ENCODE peak calls at places on chromosomes 12 and 14, in eight cellular contexts. One of them, this sample, is unnamed.
A peak's percentile ranks its signal among the peaks of the same experiment; 100 is the strongest.

GRCh38 chr14:93764211-93764659 is 24.1 kb downstream of the PRIMA1 start:
- DNase-seq in pancreas: no peak
- DNase-seq in left ventricle myocardium inferior: peak; percentile 39
- DNase-seq in trophoblast cell: no peak
- DNase-seq in endothelial cell of umbilical vein: no peak
- DNase-seq in cardiac muscle cell: peak; percentile 13
- DNase-seq in SJSA1: no peak
- DNase-seq in body of pancreas: no peak
- DNase-seq in this sample: no peak

GRCh38 chr12:3965096-3965495 is 91.9 kb upstream of the PARP11 start:
- DNase-seq in pancreas: no peak
- DNase-seq in left ventricle myocardium inferior: no peak
- DNase-seq in trophoblast cell: peak; percentile 33
- DNase-seq in endothelial cell of umbilical vein: no peak
- DNase-seq in cardiac muscle cell: no peak
- DNase-seq in SJSA1: peak; percentile 11
- DNase-seq in body of pancreas: no peak
- DNase-seq in this sample: no peak

GRCh38 chr12:39902823-39903222 is 203.1 kb downstream of the SLC2A13 start:
- DNase-seq in pancreas: no peak
- DNase-seq in left ventricle myocardium inferior: no peak
- DNase-seq in trophoblast cell: no peak
- DNase-seq in endothelial cell of umbilical vein: peak; percentile 60
- DNase-seq in cardiac muscle cell: peak; percentile 28
- DNase-seq in SJSA1: no peak
- DNase-seq in body of pancreas: no peak
- DNase-seq in this sample: no peak

GRCh38 chr12:85794551-85794950 is 41.7 kb downstream of the RASSF9 start:
- DNase-seq in pancreas: no peak
- DNase-seq in left ventricle myocardium inferior: no peak
- DNase-seq in trophoblast cell: no peak
- DNase-seq in endothelial cell of umbilical vein: no peak
- DNase-seq in cardiac muscle cell: peak; percentile 10
- DNase-seq in SJSA1: no peak
- DNase-seq in body of pancreas: no peak
- DNase-seq in this sample: no peak

GRCh38 chr12:116665666-116666304 is 72.1 kb downstream of the SPRING1 start:
- DNase-seq in pancreas: no peak
- DNase-seq in left ventricle myocardium inferior: no peak
- DNase-seq in trophoblast cell: no peak
- DNase-seq in endothelial cell of umbilical vein: no peak
- DNase-seq in cardiac muscle cell: no peak
- DNase-seq in SJSA1: no peak
- DNase-seq in body of pancreas: no peak
- DNase-seq in this sample: no peak

GRCh38 chr14:39097159-39097558 is 5.9 kb downstream of the SEC23A start:
- DNase-seq in pancreas: no peak
- DNase-seq in left ventricle myocardium inferior: no peak
- DNase-seq in trophoblast cell: peak; percentile 69
- DNase-seq in endothelial cell of umbilical vein: peak; percentile 60
- DNase-seq in cardiac muscle cell: peak; percentile 61
- DNase-seq in SJSA1: no peak
- DNase-seq in body of pancreas: no peak
- DNase-seq in this sample: no peak

GRCh38 chr12:51819851-51820720 is 28.4 kb downstream of the FIGNL2 start:
- DNase-seq in pancreas: no peak
- DNase-seq in left ventricle myocardium inferior: peak; percentile 36
- DNase-seq in trophoblast cell: no peak
- DNase-seq in endothelial cell of umbilical vein: no peak
- DNase-seq in cardiac muscle cell: no peak
- DNase-seq in SJSA1: no peak
- DNase-seq in body of pancreas: peak; percentile 29
- DNase-seq in this sample: peak; percentile 56

GRCh38 chr12:49791700-49792099 is 36.5 kb downstream of the NCKAP5L start:
- DNase-seq in pancreas: no peak
- DNase-seq in left ventricle myocardium inferior: no peak
- DNase-seq in trophoblast cell: no peak
- DNase-seq in endothelial cell of umbilical vein: no peak
- DNase-seq in cardiac muscle cell: no peak
- DNase-seq in SJSA1: no peak
- DNase-seq in body of pancreas: no peak
- DNase-seq in this sample: no peak

GRCh38 chr14:96509457-96510090 is 7.4 kb downstream of the PAPOLA start:
- DNase-seq in pancreas: no peak
- DNase-seq in left ventricle myocardium inferior: no peak
- DNase-seq in trophoblast cell: no peak
- DNase-seq in endothelial cell of umbilical vein: no peak
- DNase-seq in cardiac muscle cell: no peak
- DNase-seq in SJSA1: no peak
- DNase-seq in body of pancreas: no peak
- DNase-seq in this sample: no peak

GRCh38 chr14:96512602-96513397 is 10.6 kb downstream of the PAPOLA start:
- DNase-seq in pancreas: no peak
- DNase-seq in left ventricle myocardium inferior: no peak
- DNase-seq in trophoblast cell: no peak
- DNase-seq in endothelial cell of umbilical vein: no peak
- DNase-seq in cardiac muscle cell: no peak
- DNase-seq in SJSA1: no peak
- DNase-seq in body of pancreas: no peak
- DNase-seq in this sample: no peak

GRCh38 chr14:96512122-96512521 is 9.9 kb downstream of the PAPOLA start:
- DNase-seq in pancreas: no peak
- DNase-seq in left ventricle myocardium inferior: no peak
- DNase-seq in trophoblast cell: no peak
- DNase-seq in endothelial cell of umbilical vein: no peak
- DNase-seq in cardiac muscle cell: no peak
- DNase-seq in SJSA1: no peak
- DNase-seq in body of pancreas: no peak
- DNase-seq in this sample: no peak

GRCh38 chr14:96511146-96511545 is 9.0 kb downstream of the PAPOLA start:
- DNase-seq in pancreas: no peak
- DNase-seq in left ventricle myocardium inferior: no peak
- DNase-seq in trophoblast cell: no peak
- DNase-seq in endothelial cell of umbilical vein: no peak
- DNase-seq in cardiac muscle cell: no peak
- DNase-seq in SJSA1: no peak
- DNase-seq in body of pancreas: no peak
- DNase-seq in this sample: no peak

DNA sequence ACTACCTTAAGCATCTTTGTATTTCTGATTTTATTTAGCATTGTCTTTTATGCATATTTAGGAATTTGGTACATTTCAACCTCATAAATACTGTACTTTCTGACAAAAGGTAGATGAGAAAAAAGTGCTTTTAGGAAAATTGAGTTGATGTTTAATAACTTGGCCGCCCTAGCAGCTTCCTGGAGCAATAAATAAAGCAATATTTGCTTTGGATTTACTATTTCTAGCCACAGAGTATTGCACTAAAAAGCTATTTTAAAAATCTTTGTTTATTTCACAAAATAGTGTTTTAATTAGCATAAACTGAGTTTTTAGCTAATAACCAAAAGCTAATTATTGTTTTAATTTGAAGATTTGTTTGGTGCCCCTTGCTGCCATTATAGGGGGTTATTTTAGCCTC is 9.5 kb downstream of the PAPOLA start:
- DNase-seq in pancreas: no peak
- DNase-seq in left ventricle myocardium inferior: no peak
- DNase-seq in trophoblast cell: no peak
- DNase-seq in endothelial cell of umbilical vein: no peak
- DNase-seq in cardiac muscle cell: no peak
- DNase-seq in SJSA1: no peak
- DNase-seq in body of pancreas: no peak
- DNase-seq in this sample: no peak
- H3K27ac ChIP-seq in pancreas: no peak overlapping the region
- H3K27ac ChIP-seq in left ventricle myocardium inferior: no peak overlapping the region
- H3K27ac ChIP-seq in trophoblast cell: no peak overlapping the region
- H3K27ac ChIP-seq in endothelial cell of umbilical vein: no peak overlapping the region
- H3K27ac ChIP-seq in cardiac muscle cell: no peak overlapping the region
- H3K27ac ChIP-seq in SJSA1: no peak overlapping the region
- H3K27ac ChIP-seq in body of pancreas: peak overlapping the region; percentile 36
- H3K27ac ChIP-seq in this sample: no peak overlapping the region

GRCh38 chr12:112102127-112102526 is 6.5 kb downstream of the NAA25 start:
- DNase-seq in pancreas: no peak
- DNase-seq in left ventricle myocardium inferior: no peak
- DNase-seq in trophoblast cell: no peak
- DNase-seq in endothelial cell of umbilical vein: no peak
- DNase-seq in cardiac muscle cell: no peak
- DNase-seq in SJSA1: no peak
- DNase-seq in body of pancreas: no peak
- DNase-seq in this sample: no peak

GRCh38 chr12:112096070-112096469 is 12.5 kb downstream of the NAA25 start:
- DNase-seq in pancreas: no peak
- DNase-seq in left ventricle myocardium inferior: no peak
- DNase-seq in trophoblast cell: no peak
- DNase-seq in endothelial cell of umbilical vein: no peak
- DNase-seq in cardiac muscle cell: no peak
- DNase-seq in SJSA1: no peak
- DNase-seq in body of pancreas: no peak
- DNase-seq in this sample: no peak

GRCh38 chr12:112096667-112097066 is 11.9 kb downstream of the NAA25 start:
- DNase-seq in pancreas: no peak
- DNase-seq in left ventricle myocardium inferior: no peak
- DNase-seq in trophoblast cell: no peak
- DNase-seq in endothelial cell of umbilical vein: peak; percentile 57
- DNase-seq in cardiac muscle cell: peak; percentile 14
- DNase-seq in SJSA1: peak; percentile 57
- DNase-seq in body of pancreas: no peak
- DNase-seq in this sample: no peak

GRCh38 chr12:112097641-112098040 is 10.9 kb downstream of the NAA25 start:
- DNase-seq in pancreas: no peak
- DNase-seq in left ventricle myocardium inferior: no peak
- DNase-seq in trophoblast cell: peak; percentile 27
- DNase-seq in endothelial cell of umbilical vein: no peak
- DNase-seq in cardiac muscle cell: no peak
- DNase-seq in SJSA1: no peak
- DNase-seq in body of pancreas: no peak
- DNase-seq in this sample: peak; percentile 19
- H3K36me3 ChIP-seq in pancreas: peaks cover 6% of the 10 kb centered on the region
- H3K36me3 ChIP-seq in left ventricle myocardium inferior: peaks cover 38% of the 10 kb centered on the region
- H3K36me3 ChIP-seq in trophoblast cell: peaks cover 20% of the 10 kb centered on the region
- H3K36me3 ChIP-seq in endothelial cell of umbilical vein: peaks cover 4% of the 10 kb centered on the region
- H3K36me3 ChIP-seq in cardiac muscle cell: peaks cover 10% of the 10 kb centered on the region
- H3K36me3 ChIP-seq in SJSA1: peaks cover 53% of the 10 kb centered on the region
- H3K36me3 ChIP-seq in body of pancreas: peaks cover 2% of the 10 kb centered on the region
- H3K36me3 ChIP-seq in this sample: peaks cover 47% of the 10 kb centered on the region

DNA sequence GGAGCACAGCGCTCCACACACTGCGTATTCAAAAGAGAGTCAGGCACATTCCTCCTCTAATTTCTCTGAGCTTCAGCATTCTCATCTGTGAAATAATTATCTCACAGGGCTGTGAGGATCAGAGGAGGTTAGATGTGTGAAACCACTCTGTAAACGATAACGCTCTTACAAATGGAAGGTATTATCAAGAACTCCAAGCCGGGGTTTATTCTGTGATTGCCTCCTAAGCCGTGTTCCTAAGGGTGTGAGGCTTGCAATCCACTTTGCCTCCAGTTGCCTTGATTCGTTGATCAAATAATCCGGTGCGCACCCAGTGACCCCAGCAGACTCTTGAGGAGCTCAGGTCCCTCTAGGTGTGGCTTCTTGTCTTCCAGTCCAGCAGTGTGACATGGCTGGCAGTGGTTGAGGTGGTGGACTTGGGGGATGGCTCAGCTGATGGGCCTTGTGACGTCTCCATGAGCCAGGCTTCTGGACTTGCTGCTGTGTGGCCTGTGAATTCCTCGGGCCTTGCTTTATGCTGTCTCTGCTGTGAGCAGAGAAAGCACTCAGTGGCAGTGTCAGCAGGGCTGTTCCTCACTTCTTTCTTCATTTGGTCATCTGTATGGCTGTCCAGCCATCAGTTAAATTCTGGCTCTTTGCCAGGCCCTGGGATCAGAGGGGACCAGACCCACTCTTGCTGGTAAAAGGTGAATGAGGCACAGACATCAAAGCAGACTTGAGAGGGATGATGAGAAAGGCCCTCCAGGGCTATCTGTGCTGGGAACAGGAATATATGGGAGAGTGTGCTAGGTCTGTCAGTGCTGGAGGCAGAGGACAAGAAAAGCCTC is 71.0 kb downstream of the SLC25A47 start:
- DNase-seq in pancreas: no peak
- DNase-seq in left ventricle myocardium inferior: no peak
- DNase-seq in trophoblast cell: no peak
- DNase-seq in endothelial cell of umbilical vein: no peak
- DNase-seq in cardiac muscle cell: no peak
- DNase-seq in SJSA1: no peak
- DNase-seq in body of pancreas: no peak
- DNase-seq in this sample: no peak
- H3K4me3 ChIP-seq in pancreas: no peak overlapping the region
- H3K4me3 ChIP-seq in left ventricle myocardium inferior: no peak overlapping the region
- H3K4me3 ChIP-seq in trophoblast cell: no peak overlapping the region
- H3K4me3 ChIP-seq in endothelial cell of umbilical vein: no peak overlapping the region
- H3K4me3 ChIP-seq in cardiac muscle cell: no peak overlapping the region
- H3K4me3 ChIP-seq in SJSA1: no peak overlapping the region
- H3K4me3 ChIP-seq in body of pancreas: no peak overlapping the region
- H3K4me3 ChIP-seq in this sample: no peak overlapping the region

DNA sequence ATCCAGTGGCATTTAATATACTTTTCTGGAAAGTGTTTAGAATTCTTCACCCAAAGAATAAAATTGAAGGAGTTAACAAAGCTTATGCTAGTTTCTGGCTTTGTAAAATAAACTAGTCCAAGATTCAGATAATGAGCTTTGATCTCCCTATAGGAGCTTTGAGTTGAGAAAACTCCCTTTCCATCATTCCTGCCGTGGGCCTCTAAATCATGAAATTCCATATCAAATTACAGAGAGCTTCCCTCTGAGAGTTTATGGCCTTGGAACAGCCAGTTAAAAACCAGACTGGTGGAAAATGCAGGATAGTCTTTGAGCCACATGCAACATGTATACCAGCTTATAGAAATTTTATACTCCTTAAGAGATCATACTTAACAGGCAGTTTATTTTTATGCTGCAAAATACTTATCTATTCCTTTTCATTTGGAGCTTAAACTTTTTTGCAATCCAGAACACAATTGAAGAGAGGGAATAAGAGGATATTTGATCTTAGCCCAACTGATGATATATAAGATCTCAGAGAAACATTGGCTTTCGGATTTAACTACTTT is 175.8 kb upstream of the ATP2B1 start:
- DNase-seq in pancreas: no peak
- DNase-seq in left ventricle myocardium inferior: no peak
- DNase-seq in trophoblast cell: no peak
- DNase-seq in endothelial cell of umbilical vein: no peak
- DNase-seq in cardiac muscle cell: no peak
- DNase-seq in SJSA1: no peak
- DNase-seq in body of pancreas: no peak
- DNase-seq in this sample: no peak
- H3K27ac ChIP-seq in pancreas: no peak overlapping the region
- H3K27ac ChIP-seq in left ventricle myocardium inferior: no peak overlapping the region
- H3K27ac ChIP-seq in trophoblast cell: no peak overlapping the region
- H3K27ac ChIP-seq in endothelial cell of umbilical vein: no peak overlapping the region
- H3K27ac ChIP-seq in cardiac muscle cell: no peak overlapping the region
- H3K27ac ChIP-seq in SJSA1: no peak overlapping the region
- H3K27ac ChIP-seq in body of pancreas: no peak overlapping the region
- H3K27ac ChIP-seq in this sample: no peak overlapping the region

DNA sequence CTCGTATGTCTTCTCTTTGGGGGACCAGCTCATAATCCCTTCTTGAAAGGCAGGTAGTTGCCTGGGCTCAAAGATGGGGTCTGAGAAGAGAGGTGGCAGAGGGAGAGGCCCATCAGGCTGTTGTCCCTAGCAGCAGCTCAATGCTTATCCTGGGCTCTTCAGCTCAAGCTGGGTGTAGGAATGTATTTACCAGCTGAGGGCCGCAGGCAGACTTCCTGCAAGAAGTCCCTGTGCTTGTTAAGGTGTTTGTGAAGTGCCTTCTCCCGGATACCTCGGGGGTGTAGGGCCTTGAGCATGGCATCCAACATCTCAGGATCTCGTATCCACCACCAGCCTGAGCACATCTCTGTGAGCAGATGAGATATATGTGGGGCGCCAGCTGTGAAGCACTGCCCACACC is 29.4 kb downstream of the BAZ2A start:
- DNase-seq in pancreas: no peak
- DNase-seq in left ventricle myocardium inferior: no peak
- DNase-seq in trophoblast cell: no peak
- DNase-seq in endothelial cell of umbilical vein: no peak
- DNase-seq in cardiac muscle cell: no peak
- DNase-seq in SJSA1: no peak
- DNase-seq in body of pancreas: no peak
- DNase-seq in this sample: no peak
- H3K36me3 ChIP-seq in pancreas: peaks cover 66% of the 10 kb centered on the region
- H3K36me3 ChIP-seq in left ventricle myocardium inferior: peaks cover 97% of the 10 kb centered on the region
- H3K36me3 ChIP-seq in trophoblast cell: peaks cover 74% of the 10 kb centered on the region
- H3K36me3 ChIP-seq in endothelial cell of umbilical vein: peaks cover 47% of the 10 kb centered on the region
- H3K36me3 ChIP-seq in cardiac muscle cell: peaks cover 79% of the 10 kb centered on the region
- H3K36me3 ChIP-seq in SJSA1: peaks cover 96% of the 10 kb centered on the region
- H3K36me3 ChIP-seq in body of pancreas: peaks cover 75% of the 10 kb centered on the region
- H3K36me3 ChIP-seq in this sample: peaks cover 98% of the 10 kb centered on the region

This sample was measured in upper lobe of right lung.